ENCODE peak calls at places on chromosomes 13 and 19, in seven cellular contexts. M, U, L, T, V, G and R are unnamed samples.

GRCh38 chr19:13644648-13645047 is 119.7 kb upstream of the MRI1 start:
- DNase-seq in M (no peak), T (no peak), V (no peak), U (peak; percentile 33), L (peak; percentile 45), G (no peak), R (no peak)

GRCh38 chr19:5126498-5127223 is 157.7 kb downstream of the KDM4B start:
- DNase-seq in V (no peak), M (no peak), U (no peak), L (no peak), T (no peak), G (no peak), R (no peak)

GRCh38 chr19:47081095-47081494 is 32.5 kb downstream of the ZC3H4 start:
- DNase-seq in G (no peak), M (no peak), V (no peak), U (no peak), T (no peak), L (no peak), R (no peak)

GRCh38 chr19:34690372-34690771 is 12.9 kb downstream of the ZNF302 start:
- DNase-seq in G (no peak), T (no peak), M (no peak), L (no peak), V (no peak), U (no peak), R (no peak)

GRCh38 chr13:25478186-25478585 is 106.4 kb downstream of the ATP8A2 start:
- DNase-seq in U (no peak), L (peak; percentile 4), G (no peak), M (no peak), V (peak; percentile 44), T (no peak), R (no peak)

GRCh38 chr19:6064016-6064702 is 46.1 kb downstream of the RFX2 start:
- DNase-seq in T (no peak), G (no peak), V (no peak), U (no peak), L (no peak), M (no peak), R (no peak)

GRCh38 chr13:51827254-51827653 is 17.7 kb downstream of the TMEM272 start:
- DNase-seq in V (no peak), M (no peak), U (no peak), G (no peak), L (no peak), T (no peak), R (no peak)

GRCh38 chr13:84481958-84482357 is 599.7 kb upstream of the SLITRK1 start:
- DNase-seq in U (no peak), G (no peak), V (no peak), T (no peak), L (no peak), M (no peak), R (no peak)

GRCh38 chr19:51386882-51387520 is 773 bp downstream of the LIM2 start:
- DNase-seq in V (no peak), G (no peak), U (no peak), M (no peak), T (no peak), L (no peak), R (no peak)

GRCh38 chr19:31515931-31516330 is 166.7 kb upstream of the TSHZ3 start:
- DNase-seq in G (no peak), T (no peak), L (no peak), V (no peak), M (no peak), U (no peak), R (no peak)

GRCh38 chr19:18086590-18087138 is at the start of gene IL12RB1:
- DNase-seq in G (no peak), T (peak; percentile 44), V (no peak), M (no peak), L (no peak), U (no peak), R (no peak)

GRCh38 chr19:19997656-19998268 is 41.5 kb downstream of the ZNF682 start:
- DNase-seq in G (no peak), M (no peak), U (peak; percentile 47), V (no peak), L (peak; percentile 12), T (no peak), R (peak; percentile 47)

GRCh38 chr19:7915250-7916136 is 863 bp downstream of the TGFBR3L start:
- DNase-seq in M (no peak), T (no peak), U (no peak), V (no peak), L (no peak), G (no peak), R (no peak)

GRCh38 chr19:52584686-52585085 is 14.6 kb downstream of the ZNF701 start:
- DNase-seq in T (no peak), G (no peak), M (no peak), L (no peak), U (no peak), V (no peak), R (no peak)

DNA sequence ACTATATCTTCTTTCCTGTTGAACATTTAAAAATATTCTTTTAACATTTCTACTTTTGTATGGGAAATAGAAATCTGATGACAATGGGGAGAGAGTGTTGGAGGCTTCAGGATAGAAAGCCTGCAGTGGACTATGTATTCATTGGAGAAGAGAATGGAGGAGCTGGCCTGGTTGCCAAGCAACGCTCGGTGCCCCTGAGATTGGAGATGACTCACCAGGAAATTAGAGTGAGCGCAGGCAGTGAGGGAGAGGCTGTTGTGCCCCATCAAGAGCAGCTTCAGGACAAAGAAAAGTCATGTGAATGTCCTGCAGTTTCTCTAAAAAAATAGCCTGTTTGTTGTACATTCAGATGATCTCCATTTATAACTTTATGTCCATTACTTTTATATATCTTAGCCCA is 48.7 kb upstream of the ZNF835 start:
- DNase-seq in T (no peak), V (peak; percentile 12), U (peak; percentile 33), G (no peak), M (no peak), L (no peak), R (no peak)
- TF ChIP-seq SIN3A in T (no peak), V (no peak), U (no peak), G (no peak), M (no peak), L (no peak), R (no peak)

DNA sequence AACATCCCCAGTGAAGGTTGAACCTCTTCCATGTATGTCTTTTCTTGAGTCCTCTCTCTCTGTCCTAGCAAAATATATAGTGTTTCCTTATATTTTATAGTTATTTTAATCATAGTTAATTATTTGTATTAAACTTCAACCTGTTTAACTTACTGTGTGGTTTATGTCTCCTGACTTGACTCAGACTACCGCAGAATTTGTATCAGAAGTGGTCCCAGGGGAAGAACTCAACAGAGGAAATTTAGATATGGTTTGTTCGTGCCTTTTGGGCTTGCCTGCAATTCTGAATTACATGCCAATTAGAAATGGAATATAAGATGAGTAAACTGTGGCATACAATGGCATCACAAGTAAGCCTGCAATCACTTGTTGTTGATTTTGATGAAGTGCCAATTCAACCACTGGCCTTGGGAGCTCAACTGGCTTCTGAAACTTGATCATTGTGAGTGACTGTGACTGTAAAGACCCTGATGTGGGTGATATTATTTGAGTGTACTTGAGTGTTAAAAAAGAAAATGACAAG is 1459.5 kb upstream of the PCDH20 start:
- DNase-seq in L (no peak), G (no peak), V (no peak), M (no peak), T (no peak), U (no peak), R (no peak)
- TF ChIP-seq SIN3A in L (no peak), G (no peak), V (no peak), M (no peak), T (no peak), U (no peak), R (no peak)

GRCh38 chr19:41879080-41879479 is 2.0 kb downstream of the CD79A start:
- DNase-seq in G (no peak), M (no peak), U (no peak), L (no peak), V (no peak), T (no peak), R (no peak)

GRCh38 chr19:41879670-41880328 is 2.7 kb downstream of the CD79A start:
- DNase-seq in T (no peak), V (no peak), M (no peak), G (no peak), L (no peak), U (no peak), R (no peak)

GRCh38 chr19:41877490-41877876 is 404 bp downstream of the CD79A start:
- DNase-seq in G (no peak), T (no peak), L (peak; percentile 53), M (no peak), V (no peak), U (no peak), R (peak; percentile 40)

GRCh38 chr19:41876847-41877489 is at the start of gene CD79A:
- DNase-seq in G (no peak), M (no peak), T (peak; percentile 92), U (no peak), V (no peak), L (no peak), R (peak; percentile 45)

DNA sequence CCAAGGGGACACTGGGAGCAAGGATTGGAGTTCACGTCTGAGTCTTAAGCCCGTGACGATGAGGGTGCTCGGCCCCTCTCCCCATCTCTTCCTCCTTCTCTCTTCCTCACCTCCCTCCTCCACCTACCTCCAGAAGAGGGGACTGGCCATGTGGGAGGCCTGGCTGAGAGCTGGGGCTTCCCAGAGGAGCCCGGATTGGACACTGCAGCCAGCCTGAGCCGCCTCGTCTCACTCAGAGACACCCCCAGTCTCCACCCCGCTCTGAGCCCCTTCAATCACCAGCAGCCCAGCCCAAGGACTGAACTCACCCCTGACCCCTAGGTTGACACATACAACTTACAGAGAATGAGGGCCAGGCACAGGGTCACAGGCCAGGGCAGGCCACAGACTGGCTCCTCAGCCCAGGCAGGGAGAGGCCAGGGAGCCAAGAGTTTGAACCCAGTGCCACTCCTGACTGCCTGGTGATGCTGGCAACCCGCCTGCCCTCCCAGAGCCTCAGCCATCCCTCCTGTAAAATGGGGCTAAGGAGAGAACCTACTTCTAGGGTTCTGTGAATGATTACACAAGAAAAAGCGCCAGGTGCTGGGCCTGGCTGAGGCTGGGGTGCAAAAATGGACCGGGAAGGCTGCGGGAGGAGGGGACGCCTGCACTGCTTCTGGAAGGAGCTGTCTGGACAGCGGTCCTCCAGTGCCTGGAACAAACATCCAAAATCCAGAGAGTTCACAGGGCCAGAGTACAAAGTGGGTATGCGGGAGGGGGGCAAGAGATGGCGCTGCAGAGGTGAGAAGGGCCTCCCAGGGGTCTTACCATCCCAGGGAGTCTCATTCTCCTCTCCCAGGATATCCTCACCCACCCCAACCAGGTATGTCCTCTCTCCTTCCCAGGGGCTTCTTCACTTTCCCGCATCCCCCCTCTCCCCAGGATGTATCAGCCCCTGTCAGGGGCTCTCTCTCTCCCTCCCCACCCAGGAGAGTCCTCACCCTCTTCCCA is 1.1 kb downstream of the CD79A start:
- DNase-seq in G (no peak), T (no peak), M (no peak), V (no peak), L (peak; percentile 51), U (no peak), R (peak; percentile 42)
- TF ChIP-seq SIN3A in G (no peak), T (no peak), M (no peak), V (no peak), L (no peak), U (no peak), R (no peak)

DNA sequence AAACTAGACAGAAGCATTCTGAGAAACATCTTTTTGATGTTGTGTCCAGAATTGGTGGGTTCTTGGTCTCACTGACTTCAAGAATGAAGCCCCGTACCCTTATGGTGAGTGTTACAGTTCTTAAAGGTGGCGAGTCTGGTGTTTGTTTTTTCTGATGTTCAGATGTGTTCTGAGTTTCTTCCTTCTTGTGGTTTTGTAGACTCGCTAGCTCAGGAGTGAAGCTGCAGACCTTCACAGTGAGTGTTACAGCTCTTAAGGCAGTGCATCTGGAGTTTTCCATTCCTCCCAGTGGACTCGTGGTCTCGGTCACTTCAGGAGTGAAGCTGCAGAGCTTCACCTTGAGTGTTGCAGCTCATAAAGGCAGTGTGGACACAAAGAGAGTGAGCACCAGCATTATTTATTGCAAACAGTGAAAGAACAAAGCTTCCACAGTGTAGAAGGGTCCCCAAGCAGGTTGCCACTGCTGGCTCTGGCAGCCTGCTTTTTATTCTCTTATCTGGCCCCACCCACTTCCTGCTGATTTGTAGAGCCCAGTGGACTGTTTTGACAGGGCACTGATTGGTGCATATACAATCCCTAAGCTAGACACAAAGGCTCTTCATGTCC is 1820.8 kb downstream of the UQCRFS1 start:
- DNase-seq in V (no peak), L (no peak), U (no peak), M (no peak), T (no peak), G (no peak), R (no peak)
- TF ChIP-seq SIN3A in V (no peak), L (no peak), U (no peak), M (no peak), T (no peak), G (no peak), R (no peak)